ENCODE peak calls at places on chromosomes 2 and 18, in five cellular contexts. One of them, this sample, is unnamed.

GRCh38 chr2:152396051-152396511 is 61.1 kb downstream of the FMNL2 start:
- DNase-seq in body of pancreas: no peak
- DNase-seq in sigmoid colon: no peak
- DNase-seq in tibial artery: no peak
- DNase-seq in CD4-positive, alpha-beta T cell: no peak
- DNase-seq in this sample: no peak

GRCh38 chr2:69358914-69359313 is 28.1 kb downstream of the GFPT1 start:
- DNase-seq in body of pancreas: no peak
- DNase-seq in sigmoid colon: no peak
- DNase-seq in tibial artery: no peak
- DNase-seq in CD4-positive, alpha-beta T cell: no peak
- DNase-seq in this sample: no peak

GRCh38 chr18:70036771-70037452 is 89.2 kb upstream of the CD226 start:
- DNase-seq in body of pancreas: no peak
- DNase-seq in sigmoid colon: no peak
- DNase-seq in tibial artery: no peak
- DNase-seq in CD4-positive, alpha-beta T cell: no peak
- DNase-seq in this sample: no peak

GRCh38 chr2:149184994-149185393 is 145.4 kb upstream of the LYPD6 start:
- DNase-seq in body of pancreas: no peak
- DNase-seq in sigmoid colon: no peak
- DNase-seq in tibial artery: no peak
- DNase-seq in CD4-positive, alpha-beta T cell: no peak
- DNase-seq in this sample: no peak

GRCh38 chr18:57644540-57644939 is 22.9 kb upstream of the NARS1 start:
- DNase-seq in body of pancreas: no peak
- DNase-seq in sigmoid colon: no peak
- DNase-seq in tibial artery: no peak
- DNase-seq in CD4-positive, alpha-beta T cell: no peak
- DNase-seq in this sample: no peak

GRCh38 chr2:113328043-113328442 is 49.3 kb upstream of the PAX8 start:
- DNase-seq in body of pancreas: no peak
- DNase-seq in sigmoid colon: no peak
- DNase-seq in tibial artery: no peak
- DNase-seq in CD4-positive, alpha-beta T cell: no peak
- DNase-seq in this sample: no peak

GRCh38 chr2:38722271-38723115 is 28.7 kb downstream of the SRSF7 start:
- DNase-seq in body of pancreas: no peak
- DNase-seq in sigmoid colon: no peak
- DNase-seq in tibial artery: peak; percentile 42
- DNase-seq in CD4-positive, alpha-beta T cell: no peak
- DNase-seq in this sample: no peak

GRCh38 chr2:47945036-47945781 is 38.9 kb upstream of the FBXO11 start:
- DNase-seq in body of pancreas: no peak
- DNase-seq in sigmoid colon: no peak
- DNase-seq in tibial artery: no peak
- DNase-seq in CD4-positive, alpha-beta T cell: no peak
- DNase-seq in this sample: no peak

GRCh38 chr2:185531721-185532120 is 206.9 kb upstream of the FSIP2 start:
- DNase-seq in body of pancreas: no peak
- DNase-seq in sigmoid colon: no peak
- DNase-seq in tibial artery: no peak
- DNase-seq in CD4-positive, alpha-beta T cell: no peak
- DNase-seq in this sample: no peak

GRCh38 chr2:113370478-113371091 is 66.9 kb upstream of the ZNG1B start:
- DNase-seq in body of pancreas: peak; percentile 73
- DNase-seq in sigmoid colon: peak; percentile 81
- DNase-seq in tibial artery: peak; percentile 74
- DNase-seq in CD4-positive, alpha-beta T cell: peak; percentile 57
- DNase-seq in this sample: no peak

GRCh38 chr2:161250864-161251436 is 57.3 kb upstream of the PSMD14 start:
- DNase-seq in body of pancreas: no peak
- DNase-seq in sigmoid colon: no peak
- DNase-seq in tibial artery: no peak
- DNase-seq in CD4-positive, alpha-beta T cell: no peak
- DNase-seq in this sample: no peak

GRCh38 chr2:200308001-200308400 is 1.5 kb downstream of the SPATS2L start:
- DNase-seq in body of pancreas: no peak
- DNase-seq in sigmoid colon: no peak
- DNase-seq in tibial artery: no peak
- DNase-seq in CD4-positive, alpha-beta T cell: no peak
- DNase-seq in this sample: no peak

GRCh38 chr2:152573168-152573567 is 144.1 kb downstream of the PRPF40A start:
- DNase-seq in body of pancreas: no peak
- DNase-seq in sigmoid colon: no peak
- DNase-seq in tibial artery: no peak
- DNase-seq in CD4-positive, alpha-beta T cell: no peak
- DNase-seq in this sample: no peak

GRCh38 chr2:15177103-15177502 is 384.0 kb downstream of the NBAS start:
- DNase-seq in body of pancreas: no peak
- DNase-seq in sigmoid colon: no peak
- DNase-seq in tibial artery: no peak
- DNase-seq in CD4-positive, alpha-beta T cell: peak; percentile 42
- DNase-seq in this sample: no peak

GRCh38 chr2:62229082-62229620 is 33.2 kb downstream of the B3GNT2 start:
- DNase-seq in body of pancreas: no peak
- DNase-seq in sigmoid colon: no peak
- DNase-seq in tibial artery: no peak
- DNase-seq in CD4-positive, alpha-beta T cell: no peak
- DNase-seq in this sample: no peak

GRCh38 chr2:157336137-157336721 is 10.6 kb upstream of the ERMN start:
- DNase-seq in body of pancreas: peak; percentile 54
- DNase-seq in sigmoid colon: no peak
- DNase-seq in tibial artery: no peak
- DNase-seq in CD4-positive, alpha-beta T cell: no peak
- DNase-seq in this sample: no peak

GRCh38 chr2:236642125-236642524 is 72.5 kb downstream of the ACKR3 start:
- DNase-seq in body of pancreas: no peak
- DNase-seq in sigmoid colon: no peak
- DNase-seq in tibial artery: peak; percentile 83
- DNase-seq in CD4-positive, alpha-beta T cell: no peak
- DNase-seq in this sample: no peak

GRCh38 chr2:120287183-120288015 is 34.7 kb downstream of the RALB start:
- DNase-seq in body of pancreas: no peak
- DNase-seq in sigmoid colon: no peak
- DNase-seq in tibial artery: no peak
- DNase-seq in CD4-positive, alpha-beta T cell: no peak
- DNase-seq in this sample: no peak

GRCh38 chr2:199443589-199444130 is 14.1 kb downstream of the SATB2 start:
- DNase-seq in body of pancreas: no peak
- DNase-seq in sigmoid colon: no peak
- DNase-seq in tibial artery: no peak
- DNase-seq in CD4-positive, alpha-beta T cell: no peak
- DNase-seq in this sample: no peak

GRCh38 chr18:57581301-57581934 is 5.1 kb downstream of the FECH start:
- DNase-seq in body of pancreas: no peak
- DNase-seq in sigmoid colon: no peak
- DNase-seq in tibial artery: no peak
- DNase-seq in CD4-positive, alpha-beta T cell: no peak
- DNase-seq in this sample: peak; percentile 14

GRCh38 chr2:206442854-206443734 is at the start of gene ADAM23:
- DNase-seq in body of pancreas: no peak
- DNase-seq in sigmoid colon: no peak
- DNase-seq in tibial artery: no peak
- DNase-seq in CD4-positive, alpha-beta T cell: peak; percentile 35
- DNase-seq in this sample: peak; percentile 67

GRCh38 chr2:105848367-105848766 is 103.7 kb downstream of the NCK2 start:
- DNase-seq in body of pancreas: no peak
- DNase-seq in sigmoid colon: no peak
- DNase-seq in tibial artery: no peak
- DNase-seq in CD4-positive, alpha-beta T cell: no peak
- DNase-seq in this sample: no peak

GRCh38 chr2:65955259-65955658 is 479.7 kb upstream of the MEIS1 start:
- DNase-seq in body of pancreas: no peak
- DNase-seq in sigmoid colon: no peak
- DNase-seq in tibial artery: no peak
- DNase-seq in CD4-positive, alpha-beta T cell: no peak
- DNase-seq in this sample: no peak

GRCh38 chr2:41879367-41879871 is 168.4 kb upstream of the PKDCC start:
- DNase-seq in body of pancreas: no peak
- DNase-seq in sigmoid colon: no peak
- DNase-seq in tibial artery: no peak
- DNase-seq in CD4-positive, alpha-beta T cell: no peak
- DNase-seq in this sample: no peak

GRCh38 chr2:41880561-41881243 is 167.1 kb upstream of the PKDCC start:
- DNase-seq in body of pancreas: no peak
- DNase-seq in sigmoid colon: no peak
- DNase-seq in tibial artery: no peak
- DNase-seq in CD4-positive, alpha-beta T cell: no peak
- DNase-seq in this sample: no peak

GRCh38 chr2:41878056-41878455 is 169.8 kb upstream of the PKDCC start:
- DNase-seq in body of pancreas: no peak
- DNase-seq in sigmoid colon: no peak
- DNase-seq in tibial artery: no peak
- DNase-seq in CD4-positive, alpha-beta T cell: no peak
- DNase-seq in this sample: no peak

GRCh38 chr2:41877114-41877513 is 170.7 kb upstream of the PKDCC start:
- DNase-seq in body of pancreas: no peak
- DNase-seq in sigmoid colon: no peak
- DNase-seq in tibial artery: no peak
- DNase-seq in CD4-positive, alpha-beta T cell: no peak
- DNase-seq in this sample: no peak

DNA sequence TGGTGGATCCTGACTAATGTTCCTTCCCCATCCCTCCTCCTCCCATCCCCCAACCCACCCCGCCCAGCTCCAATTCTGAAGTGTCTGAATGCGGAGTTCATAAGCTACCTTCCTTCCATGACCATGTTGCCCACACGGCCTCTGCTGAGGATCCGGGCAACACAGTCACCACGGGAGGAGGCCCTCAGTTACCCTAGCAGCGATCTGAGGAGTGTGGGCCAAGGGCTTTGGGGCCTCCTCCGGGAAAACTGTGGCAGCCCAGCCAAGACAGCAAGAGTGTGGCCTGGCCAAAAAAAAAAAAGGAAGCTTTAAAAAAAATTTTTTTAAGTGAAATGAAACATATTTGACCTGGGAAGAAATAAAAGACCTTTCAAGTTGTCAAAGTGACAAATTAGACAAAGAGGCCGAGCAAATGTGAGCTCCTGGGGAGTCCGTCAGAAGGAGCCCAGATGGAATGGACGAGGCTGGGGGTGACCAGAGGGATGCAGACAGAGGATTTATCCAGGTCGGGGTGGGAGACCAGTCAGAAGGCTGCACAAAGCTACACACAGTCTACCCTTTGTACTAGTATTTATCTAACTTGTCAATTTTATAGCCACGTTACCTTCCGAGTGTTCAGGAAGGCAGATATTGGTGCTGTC is 169.0 kb upstream of the PKDCC start:
- DNase-seq in body of pancreas: no peak
- DNase-seq in sigmoid colon: no peak
- DNase-seq in tibial artery: no peak
- DNase-seq in CD4-positive, alpha-beta T cell: no peak
- DNase-seq in this sample: peak; percentile 78
- H3K27ac ChIP-seq in body of pancreas: peak overlapping the region; percentile 66
- H3K27ac ChIP-seq in sigmoid colon: no peak overlapping the region
- H3K27ac ChIP-seq in tibial artery: no peak overlapping the region
- H3K27ac ChIP-seq in CD4-positive, alpha-beta T cell: no peak overlapping the region
- H3K27ac ChIP-seq in this sample: no peak overlapping the region

GRCh38 chr2:111157798-111158197 is 37.1 kb downstream of the BCL2L11 start:
- DNase-seq in body of pancreas: no peak
- DNase-seq in sigmoid colon: no peak
- DNase-seq in tibial artery: no peak
- DNase-seq in CD4-positive, alpha-beta T cell: no peak
- DNase-seq in this sample: no peak
- H3K27ac ChIP-seq in body of pancreas: no peak overlapping the region
- H3K27ac ChIP-seq in sigmoid colon: no peak overlapping the region
- H3K27ac ChIP-seq in tibial artery: no peak overlapping the region
- H3K27ac ChIP-seq in CD4-positive, alpha-beta T cell: no peak overlapping the region
- H3K27ac ChIP-seq in this sample: no peak overlapping the region

GRCh38 chr2:215933141-215933540 is 80.2 kb downstream of the MREG start:
- DNase-seq in body of pancreas: no peak
- DNase-seq in sigmoid colon: no peak
- DNase-seq in tibial artery: no peak
- DNase-seq in CD4-positive, alpha-beta T cell: no peak
- DNase-seq in this sample: no peak
- H3K27ac ChIP-seq in body of pancreas: no peak overlapping the region
- H3K27ac ChIP-seq in sigmoid colon: no peak overlapping the region
- H3K27ac ChIP-seq in tibial artery: no peak overlapping the region
- H3K27ac ChIP-seq in CD4-positive, alpha-beta T cell: no peak overlapping the region
- H3K27ac ChIP-seq in this sample: no peak overlapping the region

GRCh38 chr18:7940379-7940778 is 373.3 kb downstream of the PTPRM start:
- DNase-seq in body of pancreas: no peak
- DNase-seq in sigmoid colon: no peak
- DNase-seq in tibial artery: no peak
- DNase-seq in CD4-positive, alpha-beta T cell: no peak
- DNase-seq in this sample: no peak

GRCh38 chr18:7937268-7937667 is 370.2 kb downstream of the PTPRM start:
- DNase-seq in body of pancreas: no peak
- DNase-seq in sigmoid colon: no peak
- DNase-seq in tibial artery: no peak
- DNase-seq in CD4-positive, alpha-beta T cell: no peak
- DNase-seq in this sample: no peak

GRCh38 chr18:7941533-7941932 is 374.4 kb downstream of the PTPRM start:
- DNase-seq in body of pancreas: peak; percentile 86
- DNase-seq in sigmoid colon: no peak
- DNase-seq in tibial artery: no peak
- DNase-seq in CD4-positive, alpha-beta T cell: no peak
- DNase-seq in this sample: no peak

GRCh38 chr18:7945882-7946281 is 378.8 kb downstream of the PTPRM start:
- DNase-seq in body of pancreas: no peak
- DNase-seq in sigmoid colon: peak; percentile 69
- DNase-seq in tibial artery: no peak
- DNase-seq in CD4-positive, alpha-beta T cell: no peak
- DNase-seq in this sample: no peak

GRCh38 chr18:7940976-7941375 is 373.9 kb downstream of the PTPRM start:
- DNase-seq in body of pancreas: no peak
- DNase-seq in sigmoid colon: no peak
- DNase-seq in tibial artery: no peak
- DNase-seq in CD4-positive, alpha-beta T cell: no peak
- DNase-seq in this sample: no peak
- H3K27ac ChIP-seq in body of pancreas: peak overlapping the region; percentile 37
- H3K27ac ChIP-seq in sigmoid colon: no peak overlapping the region
- H3K27ac ChIP-seq in tibial artery: no peak overlapping the region
- H3K27ac ChIP-seq in CD4-positive, alpha-beta T cell: no peak overlapping the region
- H3K27ac ChIP-seq in this sample: no peak overlapping the region

GRCh38 chr2:240816584-240817495 is 3.2 kb downstream of the KIF1A start:
- DNase-seq in body of pancreas: no peak
- DNase-seq in sigmoid colon: peak; percentile 57
- DNase-seq in tibial artery: no peak
- DNase-seq in CD4-positive, alpha-beta T cell: no peak
- DNase-seq in this sample: peak; percentile 57
- H3K27ac ChIP-seq in body of pancreas: no peak overlapping the region
- H3K27ac ChIP-seq in sigmoid colon: no peak overlapping the region
- H3K27ac ChIP-seq in tibial artery: no peak overlapping the region
- H3K27ac ChIP-seq in CD4-positive, alpha-beta T cell: no peak overlapping the region
- H3K27ac ChIP-seq in this sample: no peak overlapping the region

GRCh38 chr2:18396328-18396727 is 164.1 kb downstream of the RDH14 start:
- DNase-seq in body of pancreas: no peak
- DNase-seq in sigmoid colon: no peak
- DNase-seq in tibial artery: no peak
- DNase-seq in CD4-positive, alpha-beta T cell: no peak
- DNase-seq in this sample: no peak
- H3K27ac ChIP-seq in body of pancreas: no peak overlapping the region
- H3K27ac ChIP-seq in sigmoid colon: no peak overlapping the region
- H3K27ac ChIP-seq in tibial artery: no peak overlapping the region
- H3K27ac ChIP-seq in CD4-positive, alpha-beta T cell: no peak overlapping the region
- H3K27ac ChIP-seq in this sample: no peak overlapping the region

This sample was measured in kidney.